ENCODE peak calls at places on chromosomes 11 and 22, in nine cellular contexts. U is body of pancreas, W is spleen, T is stomach, D is HCT116, G is A549, X is right lobe of liver, P is breast epithelium, A is transverse colon. S is an unnamed sample. For H3K4me1, the result is how much of the 10 kb centered on the place peaks cover.

GRCh38 chr22:37343343-37343742 is 61.0 kb downstream of the CYTH4 start:
- DNase-seq in U (no peak), W (no peak), T (no peak), D (no peak), G (no peak), X (no peak), P (no peak), A (no peak), S (no peak)

GRCh38 chr22:39089928-39090327 is 7.1 kb upstream of the APOBEC3H start:
- DNase-seq in U (no peak), W (no peak), T (no peak), D (no peak), G (no peak), X (no peak), P (no peak), A (no peak), S (no peak)

GRCh38 chr22:19607198-19608113 is 83.2 kb upstream of the CLDN5 start:
- DNase-seq in U (peak), W (no peak), T (peak), D (no peak), G (no peak), X (peak), P (peak), A (peak), S (no peak)

GRCh38 chr11:11849127-11849746 is 7.5 kb downstream of the USP47 start:
- DNase-seq in U (peak), W (peak), T (peak), D (peak), G (peak), X (peak), P (no peak), A (peak), S (peak)

GRCh38 chr11:60762851-60763691 is 6.4 kb downstream of the MS4A15 start:
- DNase-seq in U (peak), W (peak), T (no peak), D (peak), G (no peak), X (no peak), P (no peak), A (no peak), S (no peak)

GRCh38 chr22:19632671-19633148 is 81.6 kb upstream of the SEPTIN5 start:
- DNase-seq in U (no peak), W (no peak), T (no peak), D (no peak), G (no peak), X (no peak), P (no peak), A (no peak), S (no peak)

GRCh38 chr11:69637956-69638871 is 2.7 kb upstream of the CCND1 start:
- DNase-seq in U (peak), W (peak), T (peak), D (peak), G (peak), X (no peak), P (no peak), A (peak), S (peak)

GRCh38 chr11:66192181-66192888 is 76.1 kb upstream of the RAB1B start:
- DNase-seq in U (no peak), W (no peak), T (no peak), D (no peak), G (no peak), X (no peak), P (no peak), A (no peak), S (peak)

GRCh38 chr22:40485813-40486610 is 115.6 kb downstream of the SGSM3 start:
- DNase-seq in U (no peak), W (no peak), T (no peak), D (no peak), G (no peak), X (peak), P (no peak), A (no peak), S (no peak)

GRCh38 chr11:65574963-65575567 is 788 bp upstream of the EHBP1L1 start:
- DNase-seq in U (peak), W (peak), T (peak), D (no peak), G (no peak), X (no peak), P (no peak), A (peak), S (no peak)

GRCh38 chr22:44678980-44679647 is 22.9 kb upstream of the PRR5 start:
- DNase-seq in U (no peak), W (no peak), T (no peak), D (no peak), G (no peak), X (no peak), P (no peak), A (no peak), S (no peak)

GRCh38 chr22:44680058-44680457 is 21.9 kb upstream of the PRR5 start:
- DNase-seq in U (no peak), W (no peak), T (no peak), D (no peak), G (no peak), X (no peak), P (no peak), A (no peak), S (no peak)

GRCh38 chr22:44678245-44678979 is 23.6 kb upstream of the PRR5 start:
- DNase-seq in U (no peak), W (no peak), T (no peak), D (no peak), G (no peak), X (no peak), P (no peak), A (no peak), S (no peak)

GRCh38 chr22:44682556-44683168 is 19.3 kb upstream of the PRR5 start:
- DNase-seq in U (no peak), W (no peak), T (no peak), D (no peak), G (no peak), X (no peak), P (no peak), A (no peak), S (no peak)

DNA sequence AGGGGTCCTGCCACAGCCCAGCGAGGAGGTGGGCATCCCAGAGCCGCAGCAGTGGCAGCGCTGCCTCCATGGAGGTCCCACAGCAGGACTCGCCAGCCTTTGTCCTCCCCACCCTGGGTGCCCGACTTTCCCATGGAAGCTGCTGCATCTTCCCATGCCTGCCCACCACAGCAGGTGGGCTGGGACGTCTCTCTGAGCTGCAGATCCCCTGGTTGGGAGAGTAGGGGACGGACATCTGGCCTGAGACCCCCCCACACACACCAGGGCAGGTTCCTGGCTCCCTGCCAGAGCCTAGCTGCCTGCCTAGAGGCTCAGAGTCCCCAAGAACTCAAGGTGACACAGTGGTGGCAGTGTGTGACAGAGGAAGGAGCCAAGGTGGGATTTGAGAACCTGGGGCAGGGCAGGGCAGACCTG is 21.5 kb upstream of the PRR5 start:
- DNase-seq in U (no peak), W (no peak), T (no peak), D (no peak), G (no peak), X (no peak), P (no peak), A (no peak), S (no peak)
- TF ChIP-seq POLR2A in U (no peak), W (no peak), T (no peak), D (no peak), G (no peak), X (no peak), P (no peak), A (no peak), S (no peak)

GRCh38 chr22:50222508-50222907 is 21.7 kb downstream of the SELENOO start:
- DNase-seq in U (no peak), W (no peak), T (no peak), D (no peak), G (no peak), X (no peak), P (no peak), A (no peak), S (no peak)

GRCh38 chr22:50220603-50221409 is 20.0 kb downstream of the SELENOO start:
- DNase-seq in U (no peak), W (no peak), T (no peak), D (no peak), G (no peak), X (no peak), P (no peak), A (no peak), S (no peak)

GRCh38 chr22:50224071-50224470 is 20.8 kb downstream of the TUBGCP6 start:
- DNase-seq in U (no peak), W (no peak), T (no peak), D (no peak), G (no peak), X (no peak), P (no peak), A (no peak), S (no peak)

GRCh38 chr22:50219800-50220602 is 19.2 kb downstream of the SELENOO start:
- DNase-seq in U (no peak), W (no peak), T (no peak), D (no peak), G (no peak), X (peak), P (no peak), A (no peak), S (no peak)

DNA sequence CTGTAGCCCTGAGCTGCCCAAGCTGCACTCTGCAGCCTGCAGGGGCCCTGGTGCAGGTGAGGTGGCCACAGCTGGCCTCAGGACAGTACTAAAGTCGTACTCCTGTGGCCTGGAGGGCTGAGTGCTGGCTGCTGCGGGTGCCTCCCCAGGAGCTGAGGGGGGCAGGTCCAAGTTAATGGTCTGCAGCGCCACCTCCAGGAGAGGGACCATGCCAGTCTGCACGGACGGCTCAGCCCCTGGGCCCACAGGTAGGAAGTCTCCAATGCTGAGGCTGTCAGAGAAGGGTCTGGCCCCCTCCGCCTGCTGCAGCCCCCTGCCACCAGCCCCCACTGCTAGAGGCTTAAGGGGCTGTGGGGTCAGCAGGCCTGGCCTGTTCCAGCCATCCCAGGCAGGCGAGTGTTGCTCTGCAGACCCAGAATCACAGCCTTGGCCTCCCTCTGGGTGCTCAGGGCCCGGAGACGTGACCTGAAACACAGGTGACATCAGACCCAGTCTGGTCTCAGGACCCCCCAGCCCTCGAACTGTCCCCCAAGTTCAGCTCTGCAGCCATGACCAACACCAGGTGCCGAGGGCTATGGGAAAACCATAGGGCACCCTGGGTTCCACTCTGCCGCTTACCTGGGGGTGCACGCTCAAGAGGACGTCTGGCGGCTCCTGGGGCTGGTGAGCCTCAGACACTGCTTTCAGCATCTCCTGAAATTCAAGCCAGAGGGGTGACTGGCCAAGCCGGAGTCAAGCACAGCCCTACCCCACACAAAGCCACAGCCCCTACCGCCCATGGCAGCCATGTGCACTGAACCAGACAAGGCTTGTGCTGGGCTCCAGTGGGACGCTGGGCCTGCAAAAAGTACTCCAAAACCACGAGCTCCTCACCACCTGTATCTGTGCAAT is 20.8 kb downstream of the SELENOO start:
- DNase-seq in U (no peak), W (no peak), T (no peak), D (no peak), G (no peak), X (no peak), P (no peak), A (no peak), S (no peak)
- TF ChIP-seq CTCF in U (no peak), W (no peak), T (no peak), D (no peak), G (no peak), X (peak), P (no peak), A (no peak), S (no peak)

DNA sequence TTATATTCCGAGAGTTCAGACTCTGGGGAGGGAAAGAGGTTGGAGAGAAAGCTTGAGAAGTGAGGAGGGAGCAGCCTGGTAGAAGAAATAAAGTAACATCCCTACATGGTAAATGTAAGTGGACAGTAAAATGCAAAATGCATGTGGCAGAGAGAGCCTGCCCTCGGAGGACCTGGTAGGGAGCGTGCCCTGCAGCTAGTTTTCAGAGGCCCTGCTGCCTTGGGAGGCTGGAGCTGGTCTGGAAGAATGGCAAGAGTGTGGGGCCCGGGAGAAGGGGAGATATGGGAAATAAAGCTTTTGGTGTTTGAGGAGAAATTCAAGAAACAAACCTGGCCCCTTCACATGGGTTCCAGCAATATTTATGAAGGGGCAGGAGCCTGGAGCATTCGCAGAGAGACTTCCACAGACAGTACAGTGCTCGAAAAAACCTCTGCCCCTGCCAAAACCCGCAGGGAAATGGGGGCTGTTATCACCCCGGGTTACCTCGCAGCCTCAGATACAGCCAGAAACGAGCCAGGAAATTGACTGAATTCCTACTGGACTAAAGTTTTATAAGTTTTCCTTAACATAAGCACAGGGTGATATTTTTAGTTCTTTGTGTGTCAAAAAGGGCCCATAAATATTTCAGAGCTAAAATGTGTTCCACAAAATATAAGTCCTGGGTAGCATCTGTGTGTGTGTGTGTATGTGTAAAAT is 363.0 kb downstream of the TENM4 start:
- DNase-seq in U (no peak), W (no peak), T (no peak), D (no peak), G (no peak), X (no peak), P (no peak), A (no peak), S (no peak)
- H3K4me1 ChIP-seq in U (under half), W (under half), T (under half), D (under half), G (under half), X (under half), P (under half), A (under half), S (under half)

GRCh38 chr22:31247726-31248125 is 35.6 kb downstream of the LIMK2 start:
- DNase-seq in U (no peak), W (no peak), T (no peak), D (no peak), G (no peak), X (no peak), P (no peak), A (no peak), S (no peak)

GRCh38 chr22:31246687-31247086 is 34.6 kb downstream of the LIMK2 start:
- DNase-seq in U (no peak), W (no peak), T (no peak), D (no peak), G (no peak), X (no peak), P (no peak), A (no peak), S (no peak)

GRCh38 chr22:31248965-31249940 is 37.2 kb downstream of the LIMK2 start:
- DNase-seq in U (no peak), W (no peak), T (no peak), D (no peak), G (no peak), X (no peak), P (peak), A (no peak), S (no peak)

GRCh38 chr22:31250740-31251330 is 38.7 kb downstream of the LIMK2 start:
- DNase-seq in U (peak), W (no peak), T (no peak), D (no peak), G (no peak), X (no peak), P (no peak), A (no peak), S (no peak)

GRCh38 chr22:31248138-31248745 is 36.1 kb downstream of the LIMK2 start:
- DNase-seq in U (peak), W (peak), T (peak), D (no peak), G (no peak), X (no peak), P (peak), A (peak), S (peak)
- TF ChIP-seq POLR2A in U (peak), W (no peak), T (no peak), D (no peak), G (no peak), X (no peak), P (peak), A (no peak), S (no peak)

GRCh38 chr22:21075516-21076138 is 29.9 kb downstream of the LRRC74B start:
- DNase-seq in U (no peak), W (no peak), T (no peak), D (no peak), G (no peak), X (no peak), P (no peak), A (no peak), S (no peak)
- TF ChIP-seq CTCF in U (no peak), W (no peak), T (no peak), D (no peak), G (no peak), X (no peak), P (no peak), A (no peak), S (no peak)

GRCh38 chr11:94880216-94880615 is 93.1 kb downstream of the CWC15 start:
- DNase-seq in U (no peak), W (no peak), T (no peak), D (peak), G (peak), X (no peak), P (no peak), A (no peak), S (no peak)
- H3K4me1 ChIP-seq in U (under half), W (under half), T (under half), D (under half), G (under half), X (under half), P (under half), A (under half), S (under half)

GRCh38 chr22:49917997-49918910 is at the start of the genes ALG12 and CRELD2:
- DNase-seq in U (peak), W (peak), T (peak), D (peak), G (peak), X (peak), P (peak), A (peak), S (peak)
- TF ChIP-seq POLR2A in U (peak), W (no peak), T (no peak), D (peak), G (peak), X (peak), P (no peak), A (peak), S (peak)

GRCh38 chr11:121536116-121536515 is 83.3 kb upstream of the SORL1-AS1 start:
- DNase-seq in U (no peak), W (no peak), T (no peak), D (no peak), G (no peak), X (no peak), P (no peak), A (no peak), S (no peak)
- TF ChIP-seq CTCF in U (no peak), W (no peak), T (no peak), D (peak), G (no peak), X (no peak), P (no peak), A (no peak), S (no peak)

GRCh38 chr11:59562292-59562691 is 51.0 kb downstream of the OR4D9 start:
- DNase-seq in U (no peak), W (no peak), T (no peak), D (no peak), G (no peak), X (no peak), P (no peak), A (no peak), S (no peak)
- H3K4me1 ChIP-seq in U (under half), W (under half), T (under half), D (under half), G (under half), X (under half), P (under half), A (under half), S (under half)